ENCODE peak calls at places on chromosome 12, in four cellular contexts. X, U, W and H are unnamed samples.

GRCh38 chr12:6367065-6367968 is 8.0 kb downstream of the SCNN1A start:
- DNase-seq in X (peak), U (no peak), W (no peak), H (peak)

GRCh38 chr12:108700833-108701450 is 30.4 kb downstream of the CORO1C start:
- DNase-seq in X (no peak), U (no peak), W (no peak), H (no peak)

GRCh38 chr12:103786201-103786600 is 54.8 kb downstream of the NT5DC3 start:
- DNase-seq in X (no peak), U (no peak), W (no peak), H (no peak)

GRCh38 chr12:13725049-13725448 is 256.4 kb downstream of the GRIN2B start:
- DNase-seq in X (no peak), U (no peak), W (no peak), H (no peak)

GRCh38 chr12:53975019-53975815 is 463 bp upstream of the HOTAIR start:
- DNase-seq in X (no peak), U (no peak), W (no peak), H (no peak)

GRCh38 chr12:42130670-42131402 is 13.8 kb downstream of the GXYLT1 start:
- DNase-seq in X (peak), U (no peak), W (peak), H (no peak)

GRCh38 chr12:60209933-60210332 is 614.1 kb downstream of the SLC16A7 start:
- DNase-seq in X (no peak), U (no peak), W (no peak), H (no peak)

GRCh38 chr12:80264386-80264785 is 165.0 kb downstream of the OTOGL start:
- DNase-seq in X (no peak), U (no peak), W (no peak), H (no peak)

GRCh38 chr12:100106861-100107260 is 35.8 kb downstream of the BLTP3B start:
- DNase-seq in X (no peak), U (no peak), W (no peak), H (no peak)

GRCh38 chr12:124992874-124993567 is 424 bp upstream of the BRI3BP start:
- DNase-seq in X (peak), U (peak), W (peak), H (peak)

GRCh38 chr12:26936559-26937442 is 980 bp downstream of the INTS13 start:
- DNase-seq in X (no peak), U (no peak), W (no peak), H (peak)

GRCh38 chr12:15192721-15193120 is 28.5 kb downstream of the RERG start:
- DNase-seq in X (no peak), U (no peak), W (no peak), H (no peak)

GRCh38 chr12:116152268-116152667 is 125.2 kb downstream of the MED13L start:
- DNase-seq in X (no peak), U (no peak), W (peak), H (no peak)

GRCh38 chr12:7431993-7432685 is 11.8 kb downstream of the CD163L1 start:
- DNase-seq in X (no peak), U (no peak), W (no peak), H (no peak)

GRCh38 chr12:116365606-116366455 is 88.3 kb upstream of the MED13L start:
- DNase-seq in X (no peak), U (no peak), W (no peak), H (no peak)

GRCh38 chr12:97567619-97568110 is 105.1 kb downstream of the RMST start:
- DNase-seq in X (no peak), U (no peak), W (no peak), H (no peak)

GRCh38 chr12:52156757-52157565 is 34.9 kb downstream of the KRT80 start:
- DNase-seq in X (peak), U (peak), W (no peak), H (peak)